ENCODE peak calls at places on chromosomes 5 and 9, in five cellular contexts. R, M, W, A and Z are unnamed samples.

GRCh38 chr9:16870606-16871357 is at the start of gene BNC2:
- DNase-seq in R (peak), M (no peak), W (peak), A (peak), Z (peak)

GRCh38 chr5:115354246-115354645 is 57.8 kb upstream of the CCDC112 start:
- DNase-seq in R (no peak), M (no peak), W (no peak), A (no peak), Z (no peak)

GRCh38 chr9:99878651-99879050 is 27.8 kb upstream of the STX17 start:
- DNase-seq in R (no peak), M (no peak), W (no peak), A (no peak), Z (no peak)

GRCh38 chr9:109424618-109425017 is 73.5 kb downstream of the PTPN3 start:
- DNase-seq in R (no peak), M (no peak), W (no peak), A (no peak), Z (no peak)

GRCh38 chr5:92909545-92909962 is 671.5 kb downstream of the NR2F1-AS1 start:
- DNase-seq in R (peak), M (no peak), W (no peak), A (no peak), Z (no peak)

GRCh38 chr5:180494060-180494509 is at the start of gene CNOT6:
- DNase-seq in R (peak), M (peak), W (peak), A (peak), Z (peak)

GRCh38 chr5:166845044-166845443 is 1446.4 kb upstream of the WWC1 start:
- DNase-seq in R (peak), M (no peak), W (no peak), A (no peak), Z (no peak)

GRCh38 chr9:114153761-114154596 is 1.4 kb upstream of the COL27A1 start:
- DNase-seq in R (peak), M (no peak), W (no peak), A (peak), Z (no peak)

GRCh38 chr9:37963936-37964739 is 60.2 kb upstream of the SLC25A51 start:
- DNase-seq in R (no peak), M (no peak), W (peak), A (no peak), Z (no peak)

GRCh38 chr9:128455849-128456612 is at the start of gene ODF2:
- DNase-seq in R (peak), M (peak), W (peak), A (peak), Z (peak)

GRCh38 chr5:176676361-176676824 is 29.1 kb downstream of the TSPAN17 start:
- DNase-seq in R (no peak), M (peak), W (no peak), A (no peak), Z (peak)

GRCh38 chr9:89984214-89984613 is 379.4 kb downstream of the GADD45G start:
- DNase-seq in R (no peak), M (no peak), W (no peak), A (no peak), Z (no peak)

GRCh38 chr5:64635056-64635686 is 55.1 kb upstream of the SHISAL2B start:
- DNase-seq in R (no peak), M (no peak), W (peak), A (no peak), Z (peak)